ENCODE peak calls at places on chromosomes 12 and 14, in five cellular contexts. H is nucleus accumbens, R is lower leg skin, T is iris pigment epithelial cell, A is NCI-H510A treated with DMSO at 0.1 percent for 48 hours. X is an unnamed sample.

GRCh38 chr12:121713257-121714155 is 954 bp downstream of the TMEM120B start:
- DNase-seq in A (no peak), T (peak; percentile 22), H (peak; percentile 20), R (peak; percentile 85), X (no peak)

GRCh38 chr12:26156201-26156871 is 31.5 kb upstream of the BHLHE41 start:
- DNase-seq in H (no peak), A (no peak), T (no peak), R (no peak), X (peak; percentile 35)

GRCh38 chr12:85866929-85867776 is 6.9 kb upstream of the NTS start:
- DNase-seq in H (no peak), A (peak; percentile 70), T (peak; percentile 74), R (no peak), X (no peak)

GRCh38 chr12:50562485-50563433 is 58.0 kb downstream of the DIP2B start:
- DNase-seq in R (no peak), A (no peak), T (no peak), H (no peak), X (no peak)

GRCh38 chr12:94740601-94741362 is 90.4 kb upstream of the TMCC3 start:
- DNase-seq in T (no peak), A (no peak), R (no peak), H (no peak), X (no peak)

GRCh38 chr12:14885718-14886201 is at the start of gene MGP:
- DNase-seq in R (peak; percentile 90), T (peak; percentile 18), H (no peak), A (no peak), X (no peak)

GRCh38 chr12:1115471-1116242 is 124.6 kb downstream of the ERC1 start:
- DNase-seq in T (peak; percentile 82), H (no peak), A (no peak), R (no peak), X (no peak)

GRCh38 chr12:84955298-84955697 is 42.7 kb upstream of the SLC6A15 start:
- DNase-seq in A (no peak), H (no peak), R (no peak), T (peak; percentile 50), X (no peak)

GRCh38 chr14:43896044-43896443 is 611.0 kb downstream of the FSCB start:
- DNase-seq in T (no peak), R (no peak), A (no peak), H (no peak), X (no peak)

X was measured in activated B cell treated with CpG ODN at 0.5 μM for 24 hours.